ENCODE peak calls at places on chromosomes 5 and 9, in ten cellular contexts. One of them, this sample, is unnamed.

GRCh38 chr5:27947088-27947487 is 908.7 kb upstream of the CDH9 start:
- DNase-seq in stomach: no peak
- DNase-seq in sigmoid colon: no peak
- DNase-seq in H1: no peak
- DNase-seq in K562: no peak
- DNase-seq in A549: no peak
- DNase-seq in ovary: no peak
- DNase-seq in upper lobe of left lung: no peak
- DNase-seq in transverse colon: no peak
- DNase-seq in HepG2: no peak
- DNase-seq in this sample: no peak

GRCh38 chr5:71899865-71900342 is 180.8 kb downstream of the CARTPT start:
- DNase-seq in stomach: no peak
- DNase-seq in sigmoid colon: no peak
- DNase-seq in H1: no peak
- DNase-seq in K562: no peak
- DNase-seq in A549: no peak
- DNase-seq in ovary: no peak
- DNase-seq in upper lobe of left lung: no peak
- DNase-seq in transverse colon: no peak
- DNase-seq in HepG2: no peak
- DNase-seq in this sample: no peak

GRCh38 chr5:61933787-61934626 is 372.0 kb upstream of the KIF2A start:
- DNase-seq in stomach: peak; percentile 58
- DNase-seq in sigmoid colon: no peak
- DNase-seq in H1: peak; percentile 69
- DNase-seq in K562: peak; percentile 29
- DNase-seq in A549: peak; percentile 27
- DNase-seq in ovary: peak; percentile 32
- DNase-seq in upper lobe of left lung: no peak
- DNase-seq in transverse colon: peak; percentile 58
- DNase-seq in HepG2: peak; percentile 44
- DNase-seq in this sample: peak; percentile 47

GRCh38 chr5:62649476-62650113 is 71.0 kb downstream of the LRRC70 start:
- DNase-seq in stomach: no peak
- DNase-seq in sigmoid colon: no peak
- DNase-seq in H1: no peak
- DNase-seq in K562: no peak
- DNase-seq in A549: no peak
- DNase-seq in ovary: no peak
- DNase-seq in upper lobe of left lung: no peak
- DNase-seq in transverse colon: no peak
- DNase-seq in HepG2: no peak
- DNase-seq in this sample: no peak

GRCh38 chr5:71932649-71933338 is 174.5 kb upstream of the MAP1B start:
- DNase-seq in stomach: peak; percentile 59
- DNase-seq in sigmoid colon: no peak
- DNase-seq in H1: peak; percentile 58
- DNase-seq in K562: peak; percentile 56
- DNase-seq in A549: peak; percentile 81
- DNase-seq in ovary: peak; percentile 45
- DNase-seq in upper lobe of left lung: peak; percentile 2
- DNase-seq in transverse colon: peak; percentile 60
- DNase-seq in HepG2: peak; percentile 76
- DNase-seq in this sample: peak; percentile 24

GRCh38 chr9:36991516-36992134 is 42.4 kb downstream of the PAX5 start:
- DNase-seq in stomach: peak; percentile 31
- DNase-seq in sigmoid colon: no peak
- DNase-seq in H1: peak; percentile 96
- DNase-seq in K562: peak; percentile 51
- DNase-seq in A549: peak; percentile 43
- DNase-seq in ovary: no peak
- DNase-seq in upper lobe of left lung: no peak
- DNase-seq in transverse colon: no peak
- DNase-seq in HepG2: no peak
- DNase-seq in this sample: no peak

GRCh38 chr9:89873801-89874200 is 269.0 kb downstream of the GADD45G start:
- DNase-seq in stomach: no peak
- DNase-seq in sigmoid colon: peak; percentile 4
- DNase-seq in H1: peak; percentile 22
- DNase-seq in K562: no peak
- DNase-seq in A549: no peak
- DNase-seq in ovary: peak; percentile 11
- DNase-seq in upper lobe of left lung: no peak
- DNase-seq in transverse colon: no peak
- DNase-seq in HepG2: no peak
- DNase-seq in this sample: no peak

GRCh38 chr5:154850255-154851062 is at the start of gene FAXDC2:
- DNase-seq in stomach: peak; percentile 61
- DNase-seq in sigmoid colon: peak; percentile 93
- DNase-seq in H1: peak; percentile 68
- DNase-seq in K562: peak; percentile 63
- DNase-seq in A549: no peak
- DNase-seq in ovary: peak; percentile 82
- DNase-seq in upper lobe of left lung: no peak
- DNase-seq in transverse colon: peak; percentile 48
- DNase-seq in HepG2: peak; percentile 78
- DNase-seq in this sample: peak; percentile 78

GRCh38 chr9:130111805-130112204 is 58.1 kb downstream of the GPR107 start:
- DNase-seq in stomach: no peak
- DNase-seq in sigmoid colon: peak; percentile 88
- DNase-seq in H1: no peak
- DNase-seq in K562: no peak
- DNase-seq in A549: no peak
- DNase-seq in ovary: no peak
- DNase-seq in upper lobe of left lung: no peak
- DNase-seq in transverse colon: no peak
- DNase-seq in HepG2: no peak
- DNase-seq in this sample: no peak

GRCh38 chr9:130110166-130110565 is 56.5 kb downstream of the GPR107 start:
- DNase-seq in stomach: no peak
- DNase-seq in sigmoid colon: no peak
- DNase-seq in H1: no peak
- DNase-seq in K562: no peak
- DNase-seq in A549: no peak
- DNase-seq in ovary: no peak
- DNase-seq in upper lobe of left lung: no peak
- DNase-seq in transverse colon: no peak
- DNase-seq in HepG2: no peak
- DNase-seq in this sample: no peak

GRCh38 chr9:130112244-130113151 is 58.8 kb downstream of the GPR107 start:
- DNase-seq in stomach: no peak
- DNase-seq in sigmoid colon: no peak
- DNase-seq in H1: no peak
- DNase-seq in K562: peak; percentile 38
- DNase-seq in A549: no peak
- DNase-seq in ovary: no peak
- DNase-seq in upper lobe of left lung: no peak
- DNase-seq in transverse colon: no peak
- DNase-seq in HepG2: no peak
- DNase-seq in this sample: no peak

GRCh38 chr9:130107955-130108354 is 54.2 kb downstream of the GPR107 start:
- DNase-seq in stomach: no peak
- DNase-seq in sigmoid colon: no peak
- DNase-seq in H1: no peak
- DNase-seq in K562: no peak
- DNase-seq in A549: no peak
- DNase-seq in ovary: no peak
- DNase-seq in upper lobe of left lung: no peak
- DNase-seq in transverse colon: no peak
- DNase-seq in HepG2: no peak
- DNase-seq in this sample: no peak

DNA sequence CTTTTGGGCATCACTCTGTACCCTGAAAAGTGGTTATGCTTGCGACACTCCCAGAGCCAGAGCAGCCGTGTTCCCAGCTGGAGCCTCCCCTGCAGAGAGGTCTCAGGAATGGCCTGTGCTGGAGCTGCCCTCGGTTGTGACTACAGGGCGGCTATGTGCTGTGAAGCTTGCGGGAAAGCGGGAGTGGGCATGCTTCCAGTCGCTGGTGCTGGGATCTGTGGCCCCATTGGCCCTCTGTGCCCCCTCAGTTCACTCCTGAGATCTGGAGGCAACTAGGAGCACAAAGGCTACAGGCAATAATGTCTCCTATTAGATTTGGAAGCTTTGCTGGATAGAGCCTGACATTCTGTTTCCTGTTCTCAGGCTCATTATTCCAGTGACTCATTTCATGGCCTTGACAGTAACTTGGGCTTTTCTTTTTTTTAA is 56.9 kb downstream of the GPR107 start:
- DNase-seq in stomach: no peak
- DNase-seq in sigmoid colon: no peak
- DNase-seq in H1: no peak
- DNase-seq in K562: no peak
- DNase-seq in A549: no peak
- DNase-seq in ovary: peak; percentile 56
- DNase-seq in upper lobe of left lung: no peak
- DNase-seq in transverse colon: no peak
- DNase-seq in HepG2: no peak
- DNase-seq in this sample: no peak
- TF ChIP-seq EP300 in stomach: no peak
- TF ChIP-seq EP300 in sigmoid colon: no peak
- TF ChIP-seq EP300 in H1: no peak
- TF ChIP-seq EP300 in K562: no peak
- TF ChIP-seq EP300 in A549: no peak
- TF ChIP-seq EP300 in ovary: no peak
- TF ChIP-seq EP300 in upper lobe of left lung: no peak
- TF ChIP-seq EP300 in transverse colon: no peak
- TF ChIP-seq EP300 in HepG2: no peak
- TF ChIP-seq EP300 in this sample: no peak

GRCh38 chr9:137514691-137515337 is 35.4 kb downstream of the PNPLA7 start:
- DNase-seq in stomach: no peak
- DNase-seq in sigmoid colon: no peak
- DNase-seq in H1: no peak
- DNase-seq in K562: no peak
- DNase-seq in A549: no peak
- DNase-seq in ovary: no peak
- DNase-seq in upper lobe of left lung: peak; percentile 82
- DNase-seq in transverse colon: no peak
- DNase-seq in HepG2: no peak
- DNase-seq in this sample: no peak
- TF ChIP-seq EP300 in stomach: no peak
- TF ChIP-seq EP300 in sigmoid colon: no peak
- TF ChIP-seq EP300 in H1: no peak
- TF ChIP-seq EP300 in K562: no peak
- TF ChIP-seq EP300 in A549: no peak
- TF ChIP-seq EP300 in ovary: no peak
- TF ChIP-seq EP300 in upper lobe of left lung: no peak
- TF ChIP-seq EP300 in transverse colon: no peak
- TF ChIP-seq EP300 in HepG2: no peak
- TF ChIP-seq EP300 in this sample: no peak

DNA sequence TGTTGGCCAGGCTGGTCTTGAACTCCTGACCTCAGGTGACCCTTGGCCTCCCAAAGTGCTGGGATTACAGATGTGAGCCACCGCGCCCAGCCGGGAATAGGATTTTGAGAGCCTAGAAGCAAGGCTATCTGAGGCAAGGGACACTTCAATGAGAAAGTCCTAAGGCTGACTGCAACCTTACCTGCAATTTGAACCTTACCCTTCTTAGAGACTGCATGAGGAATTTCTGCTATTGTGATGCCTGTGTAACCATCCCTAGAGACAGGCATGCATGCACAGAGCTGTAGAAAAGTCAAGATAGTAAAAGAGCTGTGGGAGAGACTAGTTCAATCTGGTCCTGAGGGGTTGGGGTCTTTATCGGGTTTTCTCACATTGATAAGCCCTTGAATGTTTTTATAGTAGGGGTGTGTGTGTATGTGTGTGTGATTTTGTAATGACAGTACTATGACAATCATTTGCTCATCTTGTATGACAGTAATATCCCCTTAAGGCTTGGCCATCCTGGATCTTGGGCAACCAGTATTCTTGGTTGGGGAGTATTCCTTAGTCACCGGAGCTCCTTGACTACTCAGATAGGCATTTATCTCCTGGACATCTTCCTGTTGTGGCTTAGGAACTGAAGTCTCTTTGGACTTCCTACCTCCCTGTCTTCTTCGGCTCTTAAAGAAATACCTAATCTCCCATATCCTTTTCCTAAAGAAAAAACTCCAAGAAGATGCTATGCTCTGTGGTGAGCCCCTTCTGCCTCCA is 11.2 kb downstream of the DNAJB5 start:
- DNase-seq in stomach: no peak
- DNase-seq in sigmoid colon: no peak
- DNase-seq in H1: no peak
- DNase-seq in K562: no peak
- DNase-seq in A549: no peak
- DNase-seq in ovary: no peak
- DNase-seq in upper lobe of left lung: no peak
- DNase-seq in transverse colon: no peak
- DNase-seq in HepG2: no peak
- DNase-seq in this sample: no peak
- TF ChIP-seq EP300 in stomach: no peak
- TF ChIP-seq EP300 in sigmoid colon: no peak
- TF ChIP-seq EP300 in H1: no peak
- TF ChIP-seq EP300 in K562: peak; percentile 88
- TF ChIP-seq EP300 in A549: no peak
- TF ChIP-seq EP300 in ovary: no peak
- TF ChIP-seq EP300 in upper lobe of left lung: no peak
- TF ChIP-seq EP300 in transverse colon: no peak
- TF ChIP-seq EP300 in HepG2: no peak
- TF ChIP-seq EP300 in this sample: no peak

GRCh38 chr5:158147227-158147626 is 288.3 kb upstream of the CLINT1 start:
- DNase-seq in stomach: no peak
- DNase-seq in sigmoid colon: no peak
- DNase-seq in H1: no peak
- DNase-seq in K562: no peak
- DNase-seq in A549: no peak
- DNase-seq in ovary: no peak
- DNase-seq in upper lobe of left lung: no peak
- DNase-seq in transverse colon: no peak
- DNase-seq in HepG2: no peak
- DNase-seq in this sample: no peak

GRCh38 chr5:158140120-158140778 is 281.3 kb upstream of the CLINT1 start:
- DNase-seq in stomach: no peak
- DNase-seq in sigmoid colon: no peak
- DNase-seq in H1: no peak
- DNase-seq in K562: no peak
- DNase-seq in A549: no peak
- DNase-seq in ovary: no peak
- DNase-seq in upper lobe of left lung: no peak
- DNase-seq in transverse colon: no peak
- DNase-seq in HepG2: no peak
- DNase-seq in this sample: peak; percentile 45

GRCh38 chr5:158139161-158139560 is 280.2 kb upstream of the CLINT1 start:
- DNase-seq in stomach: no peak
- DNase-seq in sigmoid colon: no peak
- DNase-seq in H1: no peak
- DNase-seq in K562: no peak
- DNase-seq in A549: no peak
- DNase-seq in ovary: no peak
- DNase-seq in upper lobe of left lung: no peak
- DNase-seq in transverse colon: no peak
- DNase-seq in HepG2: no peak
- DNase-seq in this sample: no peak

GRCh38 chr5:158145827-158146226 is 286.9 kb upstream of the CLINT1 start:
- DNase-seq in stomach: no peak
- DNase-seq in sigmoid colon: no peak
- DNase-seq in H1: no peak
- DNase-seq in K562: no peak
- DNase-seq in A549: no peak
- DNase-seq in ovary: no peak
- DNase-seq in upper lobe of left lung: no peak
- DNase-seq in transverse colon: no peak
- DNase-seq in HepG2: no peak
- DNase-seq in this sample: no peak

DNA sequence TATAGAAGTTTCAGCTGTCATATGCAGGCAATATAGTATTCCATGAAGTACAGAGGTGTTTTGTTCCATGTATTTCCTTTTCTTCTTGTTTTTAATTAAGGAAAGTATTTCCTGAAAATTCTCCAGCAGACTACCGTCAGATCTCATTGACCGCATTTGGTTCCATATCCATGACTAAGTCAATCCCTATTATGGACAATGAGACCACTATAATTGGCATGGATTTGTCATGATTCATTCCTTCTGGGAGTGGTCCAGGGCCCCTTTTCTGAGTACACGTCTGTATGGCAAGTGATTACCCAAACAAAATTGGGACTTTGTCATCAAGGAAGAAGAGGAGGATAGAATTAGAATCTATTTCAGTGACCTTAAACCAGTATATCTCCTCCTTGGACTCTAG is 283.2 kb upstream of the CLINT1 start:
- DNase-seq in stomach: no peak
- DNase-seq in sigmoid colon: no peak
- DNase-seq in H1: no peak
- DNase-seq in K562: no peak
- DNase-seq in A549: no peak
- DNase-seq in ovary: no peak
- DNase-seq in upper lobe of left lung: no peak
- DNase-seq in transverse colon: no peak
- DNase-seq in HepG2: no peak
- DNase-seq in this sample: no peak
- TF ChIP-seq EP300 in stomach: no peak
- TF ChIP-seq EP300 in sigmoid colon: no peak
- TF ChIP-seq EP300 in H1: no peak
- TF ChIP-seq EP300 in K562: no peak
- TF ChIP-seq EP300 in A549: no peak
- TF ChIP-seq EP300 in ovary: no peak
- TF ChIP-seq EP300 in upper lobe of left lung: no peak
- TF ChIP-seq EP300 in transverse colon: no peak
- TF ChIP-seq EP300 in HepG2: no peak
- TF ChIP-seq EP300 in this sample: no peak

This sample was measured in tibial nerve.